ENCODE peak calls at places on chromosomes 16 and 17, in seven cellular contexts. Z is K562, L is HCT116, J is GM23338, C is HepG2, F is SK-N-SH, U is GM12878. W is an unnamed sample. For H3K36me3, the result is how much of the 10 kb centered on the place peaks cover.

GRCh38 chr17:4635823-4636375 is 5.6 kb downstream of the ALOX15 start:
- DNase-seq in Z (no peak), L (no peak), J (peak), C (no peak), F (no peak), U (peak), W (no peak)

GRCh38 chr16:30983898-30984610 is 953 bp upstream of the HSD3B7 start:
- DNase-seq in Z (no peak), L (no peak), J (no peak), C (no peak), F (no peak), U (no peak), W (no peak)

GRCh38 chr16:23374721-23375120 is 72.6 kb downstream of the SCNN1B start:
- DNase-seq in Z (no peak), L (no peak), J (no peak), C (no peak), F (no peak), U (no peak), W (no peak)

GRCh38 chr16:48003226-48003907 is 152.4 kb downstream of the ABCC12 start:
- DNase-seq in Z (no peak), L (no peak), J (peak), C (no peak), F (no peak), U (no peak), W (no peak)

GRCh38 chr16:11896776-11897175 is 19.0 kb downstream of the GSPT1 start:
- DNase-seq in Z (no peak), L (no peak), J (no peak), C (no peak), F (no peak), U (no peak), W (no peak)

GRCh38 chr17:32723310-32723955 is 153.5 kb downstream of the MYO1D start:
- DNase-seq in Z (no peak), L (no peak), J (no peak), C (no peak), F (no peak), U (no peak), W (no peak)

GRCh38 chr16:81823111-81823510 is 44.0 kb downstream of the PLCG2 start:
- DNase-seq in Z (no peak), L (no peak), J (no peak), C (no peak), F (no peak), U (no peak), W (no peak)

GRCh38 chr17:68101992-68102758 is 66.6 kb downstream of the KPNA2 start:
- DNase-seq in Z (no peak), L (no peak), J (peak), C (no peak), F (peak), U (no peak), W (no peak)

GRCh38 chr16:31094424-31095120 is at the start of gene VKORC1:
- DNase-seq in Z (peak), L (peak), J (peak), C (peak), F (peak), U (peak), W (peak)

GRCh38 chr16:11145821-11146211 is 110.2 kb downstream of the SOCS1 start:
- DNase-seq in Z (no peak), L (no peak), J (no peak), C (no peak), F (no peak), U (no peak), W (no peak)

GRCh38 chr16:66476328-66477027 is 49.4 kb downstream of the BEAN1 start:
- DNase-seq in Z (peak), L (no peak), J (peak), C (no peak), F (peak), U (no peak), W (no peak)

GRCh38 chr16:10876799-10877341 is at the start of gene CIITA:
- DNase-seq in Z (no peak), L (peak), J (peak), C (no peak), F (no peak), U (peak), W (peak)

GRCh38 chr16:66930189-66930588 is 4.0 kb downstream of the CIAO2B start:
- DNase-seq in Z (peak), L (no peak), J (no peak), C (peak), F (no peak), U (no peak), W (no peak)

GRCh38 chr17:71003736-71004135 is 834.4 kb downstream of the KCNJ2 start:
- DNase-seq in Z (no peak), L (no peak), J (peak), C (no peak), F (no peak), U (no peak), W (no peak)

GRCh38 chr16:30875881-30876791 is 17.7 kb downstream of the BCL7C start:
- DNase-seq in Z (no peak), L (no peak), J (peak), C (no peak), F (peak), U (peak), W (no peak)

GRCh38 chr17:13425390-13425789 is 176.3 kb downstream of the HS3ST3A1 start:
- DNase-seq in Z (no peak), L (no peak), J (no peak), C (no peak), F (no peak), U (no peak), W (no peak)

GRCh38 chr16:11240636-11241473 is 15.1 kb downstream of the SOCS1 start:
- DNase-seq in Z (no peak), L (no peak), J (peak), C (no peak), F (no peak), U (no peak), W (no peak)

GRCh38 chr16:52491216-52491615 is 55.7 kb downstream of the TOX3 start:
- DNase-seq in Z (no peak), L (no peak), J (peak), C (no peak), F (no peak), U (no peak), W (no peak)

GRCh38 chr16:30049871-30050270 is 15.7 kb upstream of the ALDOA start:
- DNase-seq in Z (no peak), L (no peak), J (no peak), C (no peak), F (no peak), U (no peak), W (no peak)

GRCh38 chr16:71311553-71312158 is 22.5 kb upstream of the CMTR2 start:
- DNase-seq in Z (peak), L (no peak), J (peak), C (peak), F (peak), U (no peak), W (peak)

DNA sequence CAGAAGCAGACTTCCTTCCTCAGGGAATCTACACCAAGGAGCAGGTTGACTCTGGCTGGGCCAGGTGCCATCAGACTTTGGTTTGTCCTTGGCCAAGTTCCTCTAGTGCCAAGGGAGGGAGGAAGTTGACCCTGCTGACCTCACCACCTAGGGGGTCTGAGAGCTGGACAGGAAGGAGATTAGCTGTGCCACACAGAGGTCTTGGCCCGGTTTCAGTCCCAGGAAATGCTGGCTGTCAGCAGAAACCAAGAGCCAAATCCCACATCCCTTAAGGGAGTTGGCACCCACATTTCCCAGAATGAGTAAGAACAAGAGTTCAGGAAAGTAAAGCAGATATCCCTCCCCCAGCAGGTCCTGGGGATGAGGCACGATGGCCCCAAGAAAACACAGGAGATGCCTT is 178.2 kb downstream of the SALL1 start:
- DNase-seq in Z (no peak), L (no peak), J (no peak), C (no peak), F (no peak), U (no peak), W (no peak)
- H3K36me3 ChIP-seq in Z (under half), L (under half), J (under half), C (under half), F (under half), U (under half), W (under half)

GRCh38 chr16:1495281-1496262 is 2.4 kb downstream of the TELO2 start:
- DNase-seq in Z (peak), L (no peak), J (no peak), C (no peak), F (no peak), U (no peak), W (no peak)

GRCh38 chr16:1492923-1493745 is at the start of gene TELO2:
- DNase-seq in Z (peak), L (peak), J (peak), C (peak), F (peak), U (no peak), W (peak)

GRCh38 chr16:1493746-1494094 is 560 bp downstream of the TELO2 start:
- DNase-seq in Z (no peak), L (no peak), J (peak), C (no peak), F (no peak), U (no peak), W (no peak)

GRCh38 chr16:1494711-1495110 is 1.6 kb downstream of the TELO2 start:
- DNase-seq in Z (no peak), L (no peak), J (no peak), C (no peak), F (no peak), U (no peak), W (no peak)

DNA sequence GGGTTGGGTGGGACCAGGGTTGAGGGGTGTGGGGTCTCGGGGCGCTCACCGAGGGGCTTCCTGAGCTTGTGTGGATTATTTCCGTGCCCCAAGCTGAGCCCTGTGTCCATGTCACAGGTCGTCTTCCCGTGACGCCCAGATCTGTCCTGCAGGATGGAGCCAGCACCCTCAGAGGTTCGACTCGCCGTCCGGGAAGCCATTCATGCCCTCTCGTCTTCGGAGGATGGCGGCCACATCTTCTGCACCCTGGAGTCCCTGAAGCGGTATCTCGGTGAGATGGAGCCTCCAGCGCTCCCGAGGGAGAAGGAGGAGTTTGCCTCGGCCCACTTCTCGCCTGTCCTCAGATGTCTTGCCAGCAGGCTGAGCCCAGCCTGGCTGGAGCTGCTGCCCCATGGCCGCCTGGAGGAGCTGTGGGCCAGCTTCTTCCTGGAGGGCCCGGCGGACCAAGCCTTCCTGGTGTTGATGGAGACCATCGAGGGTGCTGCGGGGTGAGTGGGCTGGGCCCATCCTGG is 1.0 kb downstream of the TELO2 start:
- DNase-seq in Z (peak), L (no peak), J (peak), C (peak), F (peak), U (no peak), W (no peak)
- TF ChIP-seq CTCF in Z (peak), L (peak), J (peak), C (peak), F (peak), U (no peak), W (no peak)

DNA sequence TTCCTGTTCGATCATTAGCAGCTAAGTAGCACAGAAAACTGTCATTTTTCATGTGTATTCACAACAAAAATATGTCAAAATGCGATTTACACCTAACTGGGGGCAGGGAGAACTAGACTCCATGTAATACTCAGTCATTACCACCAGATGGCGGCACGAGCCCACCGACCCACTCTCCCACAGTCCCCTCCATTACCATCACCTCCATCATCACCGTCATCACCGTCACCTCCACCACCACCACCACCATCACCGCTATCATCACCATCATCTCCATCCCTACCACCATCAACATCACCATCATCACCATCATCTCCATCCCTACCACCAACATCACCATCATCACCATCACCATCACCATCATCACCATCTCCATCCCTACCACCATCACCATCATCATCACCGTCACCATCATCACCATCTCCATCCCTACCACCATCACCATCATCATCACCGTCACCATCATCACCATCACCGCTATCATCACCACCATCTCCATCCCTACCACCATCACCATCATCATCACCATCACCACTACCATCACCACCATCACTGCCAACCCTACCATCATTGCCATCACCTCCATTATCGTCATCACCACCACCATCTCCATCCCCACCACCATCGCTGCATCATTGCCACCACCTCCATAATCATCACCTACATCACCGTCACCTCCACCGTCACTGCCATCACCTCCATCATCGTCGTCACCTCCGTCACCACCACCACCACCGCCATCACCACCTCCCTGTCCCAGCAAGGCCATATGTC is 14.4 kb downstream of the NDUFAF8 start:
- DNase-seq in Z (peak), L (no peak), J (no peak), C (no peak), F (peak), U (no peak), W (peak)
- TF ChIP-seq REST in Z (no peak), L (no peak), J (no peak), C (no peak), F (no peak), U (no peak), W (no peak)

GRCh38 chr16:27359051-27359450 is 42.9 kb upstream of the IL21R start:
- DNase-seq in Z (no peak), L (no peak), J (no peak), C (no peak), F (no peak), U (no peak), W (no peak)
- H3K36me3 ChIP-seq in Z (under half), L (under half), J (under half), C (under half), F (under half), U (under half), W (under half)

GRCh38 chr16:58464047-58464915 is 35.7 kb upstream of the NDRG4 start:
- DNase-seq in Z (no peak), L (no peak), J (peak), C (no peak), F (peak), U (no peak), W (no peak)

GRCh38 chr16:58466396-58466795 is 33.5 kb upstream of the NDRG4 start:
- DNase-seq in Z (no peak), L (no peak), J (no peak), C (no peak), F (no peak), U (no peak), W (no peak)

GRCh38 chr16:58465817-58466216 is 34.1 kb upstream of the NDRG4 start:
- DNase-seq in Z (no peak), L (no peak), J (no peak), C (no peak), F (no peak), U (no peak), W (no peak)

GRCh38 chr16:58462997-58463891 is 36.7 kb upstream of the NDRG4 start:
- DNase-seq in Z (peak), L (no peak), J (peak), C (no peak), F (peak), U (no peak), W (no peak)

DNA sequence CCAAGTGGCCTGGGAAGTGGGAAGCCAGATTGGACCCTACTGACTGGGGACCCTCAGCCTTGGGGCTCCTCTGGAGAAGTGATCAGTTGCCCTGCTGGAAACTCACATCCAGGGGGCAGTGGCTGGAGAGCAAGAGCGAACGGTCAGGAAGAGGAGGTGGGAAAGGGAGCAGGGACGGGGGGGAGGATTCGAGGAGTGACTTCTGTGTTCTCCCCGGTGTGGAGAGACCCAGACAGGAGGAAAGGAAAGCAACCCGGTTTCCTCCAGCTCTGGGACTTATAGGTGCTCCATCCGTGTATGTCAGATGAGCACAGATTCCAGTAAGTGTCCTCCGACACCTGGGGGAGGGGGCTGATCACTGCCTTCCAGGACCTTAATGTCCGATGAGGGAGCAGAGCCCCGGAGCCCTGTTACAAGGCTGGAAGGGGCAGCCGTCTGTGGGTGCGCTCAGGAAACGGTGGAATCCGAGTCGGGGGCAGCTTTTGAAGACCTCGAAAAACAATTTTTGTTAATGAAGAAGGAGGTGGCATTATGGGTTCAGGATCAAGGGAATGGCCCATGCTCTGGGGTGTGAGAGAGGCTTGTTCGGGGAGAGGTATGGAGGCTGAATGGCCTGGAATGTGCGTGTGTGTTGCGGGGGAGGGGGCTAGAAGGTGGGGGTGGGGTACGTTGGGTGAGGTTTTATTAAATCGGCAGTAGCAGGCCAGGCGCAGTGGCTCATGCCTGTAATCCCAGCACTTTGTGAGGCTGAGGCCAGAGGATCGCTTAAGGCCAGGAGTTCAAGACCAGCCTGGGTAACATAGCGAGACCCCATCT is 34.8 kb upstream of the NDRG4 start:
- DNase-seq in Z (no peak), L (no peak), J (peak), C (no peak), F (peak), U (no peak), W (no peak)
- TF ChIP-seq CTCF in Z (no peak), L (no peak), J (peak), C (peak), F (peak), U (no peak), W (no peak)

GRCh38 chr17:74186498-74186897 is 17.0 kb upstream of the RPL38 start:
- DNase-seq in Z (no peak), L (no peak), J (no peak), C (no peak), F (no peak), U (no peak), W (no peak)

GRCh38 chr17:74190154-74190553 is 13.3 kb upstream of the RPL38 start:
- DNase-seq in Z (peak), L (peak), J (peak), C (peak), F (peak), U (no peak), W (no peak)

GRCh38 chr17:74194682-74195081 is 8.8 kb upstream of the RPL38 start:
- DNase-seq in Z (no peak), L (no peak), J (no peak), C (no peak), F (no peak), U (no peak), W (no peak)

GRCh38 chr17:74192950-74193781 is 10.3 kb upstream of the RPL38 start:
- DNase-seq in Z (no peak), L (no peak), J (no peak), C (peak), F (no peak), U (no peak), W (no peak)

GRCh38 chr17:74190807-74191206 is 12.7 kb upstream of the RPL38 start:
- DNase-seq in Z (no peak), L (no peak), J (peak), C (peak), F (no peak), U (no peak), W (no peak)
- TF ChIP-seq REST in Z (peak), L (peak), J (peak), C (peak), F (peak), U (peak), W (peak)

GRCh38 chr16:68183033-68183432 is 52.9 kb downstream of the ESRP2 start:
- DNase-seq in Z (no peak), L (no peak), J (no peak), C (no peak), F (no peak), U (no peak), W (no peak)

GRCh38 chr16:68179196-68179795 is 56.6 kb downstream of the ESRP2 start:
- DNase-seq in Z (no peak), L (no peak), J (no peak), C (no peak), F (no peak), U (no peak), W (no peak)

DNA sequence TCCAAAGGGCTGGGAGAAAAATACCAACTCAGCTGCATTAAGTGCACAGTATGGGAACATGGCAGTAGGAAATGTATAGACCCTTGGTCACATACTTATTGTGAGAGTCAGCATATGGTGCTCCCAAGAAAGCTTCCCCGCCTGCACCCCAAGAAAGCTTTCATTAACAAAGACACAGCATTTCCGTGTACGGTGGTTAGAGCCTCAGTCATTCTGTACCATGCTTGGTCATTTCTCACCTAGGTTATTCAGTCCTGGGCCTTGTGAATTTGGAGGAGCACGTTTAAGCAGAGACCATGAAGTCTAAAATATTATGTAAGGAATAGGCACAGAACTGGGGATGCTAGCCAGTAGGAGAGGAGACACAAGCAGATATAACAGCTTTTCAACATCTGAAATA is 56.1 kb downstream of the ESRP2 start:
- DNase-seq in Z (no peak), L (no peak), J (no peak), C (no peak), F (no peak), U (no peak), W (no peak)
- H3K36me3 ChIP-seq in Z (half or more), L (under half), J (under half), C (half or more), F (under half), U (under half), W (under half)

GRCh38 chr17:72334205-72334604 is 213.4 kb downstream of the SOX9 start:
- DNase-seq in Z (no peak), L (no peak), J (no peak), C (no peak), F (no peak), U (no peak), W (no peak)
- TF ChIP-seq CTCF in Z (no peak), L (no peak), J (no peak), C (peak), F (peak), U (no peak), W (no peak)